ENCODE peak calls at places on chromosomes 7 and 10, in six cellular contexts. F, C, G, V, T and S are unnamed samples.

GRCh38 chr10:13390604-13391522 is 42.8 kb upstream of the SEPHS1 start:
- DNase-seq in F (peak), V (no peak), C (no peak), T (peak), G (peak), S (peak)

GRCh38 chr7:112866424-112866823 is 76.2 kb upstream of the TMEM168 start:
- DNase-seq in G (no peak), V (no peak), T (no peak), C (no peak), F (peak), S (no peak)

GRCh38 chr7:150402671-150403321 is 23.7 kb downstream of the ZNF775 start:
- DNase-seq in F (no peak), V (no peak), T (no peak), C (no peak), G (no peak), S (no peak)

GRCh38 chr10:73950569-73950968 is 39.6 kb downstream of the PLAU start:
- DNase-seq in G (no peak), F (no peak), T (peak), V (no peak), C (no peak), S (peak)

GRCh38 chr7:157763279-157764000 is 426.6 kb downstream of the DNAJB6 start:
- DNase-seq in V (no peak), T (no peak), C (no peak), F (no peak), G (no peak), S (no peak)

GRCh38 chr10:62858364-62858763 is 42.2 kb upstream of the EGR2 start:
- DNase-seq in C (peak), T (peak), F (no peak), V (no peak), G (no peak), S (peak)

GRCh38 chr10:62230344-62231138 is 38.1 kb downstream of the RTKN2 start:
- DNase-seq in G (no peak), C (peak), T (no peak), F (no peak), V (peak), S (no peak)

GRCh38 chr10:71964669-71965515 is 697 bp downstream of the CHST3 start:
- DNase-seq in C (peak), T (peak), G (peak), V (peak), F (no peak), S (peak)

GRCh38 chr10:22339761-22340361 is 5.4 kb upstream of the SPAG6 start:
- DNase-seq in V (no peak), G (no peak), T (no peak), C (no peak), F (no peak), S (no peak)

GRCh38 chr10:11913184-11913641 is 90.1 kb downstream of the PROSER2 start:
- DNase-seq in V (peak), C (peak), G (no peak), F (no peak), T (peak), S (peak)

GRCh38 chr10:122591736-122592135 is 31.2 kb downstream of the DMBT1 start:
- DNase-seq in C (no peak), G (no peak), T (no peak), F (no peak), V (no peak), S (no peak)

GRCh38 chr7:126529254-126529653 is 723.5 kb downstream of the GRM8 start:
- DNase-seq in V (no peak), G (no peak), T (no peak), C (no peak), F (no peak), S (peak)